ENCODE peak calls at places on chromosome 9, in eight cellular contexts. T is posterior cingulate gyrus; L is BJ; Z is A673; N is endothelial cell; E is Jurkat, Clone E6-1; Y is right atrium auricular region; W is epithelial cell of esophagus. O is an unnamed sample.

GRCh38 chr9:33161589-33162132 is 5.5 kb downstream of the B4GALT1 start:
- DNase-seq in L (no peak), T (no peak), Y (peak), N (no peak), Z (no peak), W (peak), E (no peak), O (peak)

GRCh38 chr9:91948061-91948422 is 2.0 kb downstream of the ROR2 start:
- DNase-seq in Z (peak), E (no peak), T (no peak), W (no peak), L (no peak), N (no peak), Y (peak), O (no peak)

GRCh38 chr9:38423939-38424843 is at the start of gene IGFBPL1:
- DNase-seq in E (no peak), W (peak), Z (peak), N (peak), Y (no peak), L (no peak), T (no peak), O (peak)

GRCh38 chr9:98172604-98173003 is 19.8 kb downstream of the CORO2A start:
- DNase-seq in E (no peak), L (no peak), Z (no peak), W (no peak), Y (no peak), T (no peak), N (no peak), O (peak)

GRCh38 chr9:129675656-129676055 is 10.2 kb downstream of the PRRX2 start:
- DNase-seq in L (no peak), W (no peak), Y (no peak), T (no peak), N (no peak), Z (no peak), E (no peak), O (no peak)

GRCh38 chr9:135702002-135702721 is at the start of gene KCNT1:
- DNase-seq in E (no peak), T (peak), Z (peak), L (no peak), W (peak), N (peak), Y (no peak), O (peak)

GRCh38 chr9:102974530-102974929 is 20.6 kb upstream of the CYLC2 start:
- DNase-seq in E (no peak), T (no peak), Z (no peak), Y (no peak), W (peak), L (no peak), N (no peak), O (peak)

GRCh38 chr9:5395428-5395827 is 42.3 kb downstream of the PLGRKT start:
- DNase-seq in W (peak), Y (no peak), E (no peak), Z (no peak), L (no peak), N (no peak), T (no peak), O (no peak)

GRCh38 chr9:114513050-114513951 is 8.0 kb upstream of the WHRN start:
- DNase-seq in L (no peak), T (no peak), Z (no peak), W (no peak), E (no peak), Y (no peak), N (no peak), O (no peak)

GRCh38 chr9:94176582-94176981 is 82.5 kb upstream of the ZNF169 start:
- DNase-seq in L (no peak), E (no peak), Z (no peak), Y (no peak), W (no peak), T (no peak), N (no peak), O (no peak)

GRCh38 chr9:125635888-125636287 is 71.1 kb downstream of the MAPKAP1 start:
- DNase-seq in L (no peak), N (no peak), T (no peak), Y (no peak), Z (no peak), W (no peak), E (no peak), O (no peak)

GRCh38 chr9:83067579-83067978 is 4.6 kb upstream of the RASEF start:
- DNase-seq in W (no peak), T (no peak), N (no peak), E (no peak), L (no peak), Y (no peak), Z (no peak), O (no peak)

GRCh38 chr9:90925581-90926257 is 124.1 kb downstream of the SYK start:
- DNase-seq in T (no peak), L (peak), E (no peak), Z (peak), W (peak), N (no peak), Y (no peak), O (no peak)

GRCh38 chr9:103839197-103839596 is 254.9 kb upstream of the SMC2 start:
- DNase-seq in W (no peak), E (no peak), Y (no peak), N (no peak), Z (no peak), L (no peak), T (no peak), O (no peak)

GRCh38 chr9:78014776-78015175 is 16.8 kb downstream of the GNAQ start:
- DNase-seq in N (no peak), Y (no peak), Z (no peak), T (no peak), W (peak), E (no peak), L (no peak), O (no peak)

GRCh38 chr9:113477058-113477457 is 13.5 kb downstream of the RGS3 start:
- DNase-seq in E (no peak), W (no peak), T (no peak), Z (no peak), L (no peak), N (no peak), Y (no peak), O (no peak)

GRCh38 chr9:135907006-135907434 is 326 bp downstream of the CAMSAP1 start:
- DNase-seq in E (no peak), N (peak), Z (no peak), T (no peak), W (no peak), L (no peak), Y (no peak), O (peak)

GRCh38 chr9:132584616-132585560 is 2.5 kb downstream of the BARHL1 start:
- DNase-seq in W (peak), L (no peak), Y (no peak), N (no peak), Z (no peak), T (no peak), E (no peak), O (peak)

GRCh38 chr9:93701494-93702218 is 125.3 kb downstream of the PHF2 start:
- DNase-seq in N (no peak), E (no peak), W (no peak), Z (no peak), T (no peak), Y (peak), L (no peak), O (no peak)

GRCh38 chr9:74942801-74943200 is 9.9 kb downstream of the C9orf40 start:
- DNase-seq in W (peak), Z (no peak), T (no peak), L (no peak), N (no peak), E (no peak), Y (no peak), O (peak)

GRCh38 chr9:113572076-113572861 is 108.7 kb downstream of the RGS3 start:
- DNase-seq in N (no peak), L (no peak), T (no peak), Z (no peak), W (no peak), E (no peak), Y (no peak), O (no peak)

GRCh38 chr9:84238652-84239051 is 101.9 kb downstream of the SLC28A3 start:
- DNase-seq in T (no peak), W (peak), N (no peak), Y (no peak), L (no peak), E (no peak), Z (no peak), O (peak)

GRCh38 chr9:113857875-113858274 is 18.2 kb upstream of the ZNF618 start:
- DNase-seq in W (no peak), T (no peak), E (no peak), N (no peak), L (no peak), Y (no peak), Z (no peak), O (no peak)

GRCh38 chr9:126298319-126298801 is 28.3 kb upstream of the MVB12B start:
- DNase-seq in N (no peak), L (no peak), Y (no peak), T (peak), W (no peak), Z (no peak), E (no peak), O (no peak)

GRCh38 chr9:134863941-134864820 is 16.4 kb upstream of the FCN2 start:
- DNase-seq in L (no peak), Y (no peak), W (no peak), N (no peak), E (no peak), T (no peak), Z (no peak), O (no peak)

GRCh38 chr9:129607026-129607397 is 13.9 kb downstream of the C9orf50 start:
- DNase-seq in Y (no peak), T (no peak), N (no peak), W (no peak), L (no peak), Z (no peak), E (no peak), O (no peak)

GRCh38 chr9:132312873-132313272 is 41.9 kb downstream of the SETX start:
- DNase-seq in N (no peak), Y (no peak), Z (no peak), E (no peak), W (no peak), L (no peak), T (no peak), O (peak)

GRCh38 chr9:123997665-123998277 is 13.8 kb upstream of the LHX2 start:
- DNase-seq in L (no peak), Z (no peak), N (no peak), E (no peak), T (no peak), W (peak), Y (no peak), O (peak)

GRCh38 chr9:20442461-20443319 is 179.6 kb downstream of the MLLT3 start:
- DNase-seq in T (no peak), Z (no peak), E (no peak), W (no peak), L (no peak), Y (no peak), N (no peak), O (no peak)

GRCh38 chr9:136254381-136255165 is 9.0 kb upstream of the QSOX2 start:
- DNase-seq in E (no peak), L (no peak), Y (no peak), Z (no peak), T (no peak), N (no peak), W (no peak), O (no peak)

GRCh38 chr9:97925497-97926334 is 3.4 kb upstream of the TRMO start:
- DNase-seq in Z (no peak), T (no peak), L (no peak), W (no peak), E (no peak), N (no peak), Y (no peak), O (no peak)

O was measured in DMS53.